ENCODE peak calls at places on chromosomes 4 and X, in eight cellular contexts. E is NCI-H2081; O is naive B cell; M is T follicular helper cell; A is activated CD8-positive, alpha-beta T cell treated with anti-CD3 and anti-CD28 coated beads, Interleukin-2, amount 10 ng/mL, durations not matched to agents 7 days and 5 days; K is C1 segment of cervical spinal cord; Y is GM12891; N is RPMI7951. J is an unnamed sample.
A peak's percentile ranks its signal among the peaks of the same experiment; 100 is the strongest.

GRCh38 chr4:124111922-124112321 is 600.6 kb downstream of the ANKRD50 start:
- DNase-seq in E (peak; percentile 47), O (peak; percentile 15), M (no peak), A (no peak), K (no peak), Y (no peak), N (peak; percentile 79), J (no peak)

GRCh38 chrX:11429543-11430085 is 136.4 kb downstream of the AMELX start:
- DNase-seq in E (no peak), O (no peak), M (no peak), A (no peak), K (no peak), Y (no peak), N (no peak), J (no peak)

GRCh38 chr4:83768146-83768545 is 232.2 kb downstream of the GPAT3 start:
- DNase-seq in E (no peak), O (no peak), M (no peak), A (no peak), K (no peak), Y (no peak), N (no peak), J (no peak)

GRCh38 chr4:165175879-165176278 is 31.5 kb upstream of the KLHL2 start:
- DNase-seq in E (no peak), O (no peak), M (no peak), A (no peak), K (no peak), Y (no peak), N (peak; percentile 42), J (no peak)

GRCh38 chr4:99878604-99879003 is 15.6 kb downstream of the LAMTOR3 start:
- DNase-seq in E (no peak), O (no peak), M (no peak), A (no peak), K (no peak), Y (no peak), N (no peak), J (no peak)

GRCh38 chr4:184476660-184477059 is 2.3 kb upstream of the IRF2 start:
- DNase-seq in E (no peak), O (no peak), M (no peak), A (peak; percentile 52), K (peak; percentile 67), Y (no peak), N (no peak), J (no peak)

GRCh38 chr4:159497961-159498360 is 395.1 kb downstream of the RAPGEF2 start:
- DNase-seq in E (no peak), O (no peak), M (no peak), A (no peak), K (no peak), Y (no peak), N (no peak), J (no peak)

GRCh38 chr4:185143596-185143969 is 517 bp downstream of the SLC25A4 start:
- DNase-seq in E (no peak), O (no peak), M (no peak), A (peak; percentile 19), K (no peak), Y (no peak), N (peak; percentile 54), J (no peak)

GRCh38 chr4:41384992-41385391 is 128.3 kb downstream of the UCHL1 start:
- DNase-seq in E (no peak), O (no peak), M (no peak), A (no peak), K (no peak), Y (no peak), N (no peak), J (no peak)

GRCh38 chr4:60216752-60217151 is 983.4 kb upstream of the ADGRL3 start:
- DNase-seq in E (no peak), O (no peak), M (no peak), A (no peak), K (no peak), Y (no peak), N (no peak), J (no peak)

GRCh38 chr4:158625544-158625943 is 46.1 kb downstream of the C4orf46 start:
- DNase-seq in E (no peak), O (no peak), M (no peak), A (no peak), K (no peak), Y (no peak), N (no peak), J (no peak)

GRCh38 chrX:40158036-40158706 is 60.4 kb upstream of the BCOR start:
- DNase-seq in E (peak; percentile 53), O (no peak), M (no peak), A (no peak), K (no peak), Y (no peak), N (no peak), J (peak; percentile 28)

GRCh38 chr4:189202182-189202868 is 738.3 kb upstream of the FRG1 start:
- DNase-seq in E (peak; percentile 59), O (peak; percentile 1), M (no peak), A (peak; percentile 23), K (no peak), Y (peak; percentile 7), N (peak; percentile 59), J (no peak)

GRCh38 chrX:10016516-10017132 is 49.5 kb downstream of the CLDN34 start:
- DNase-seq in E (no peak), O (no peak), M (no peak), A (no peak), K (no peak), Y (no peak), N (peak; percentile 24), J (no peak)

GRCh38 chr4:92304636-92305035 is 870 bp downstream of the GRID2 start:
- DNase-seq in E (no peak), O (no peak), M (no peak), A (no peak), K (peak; percentile 63), Y (no peak), N (no peak), J (no peak)

GRCh38 chrX:131827935-131828334 is 195.2 kb upstream of the STK26 start:
- DNase-seq in E (peak; percentile 68), O (peak; percentile 50), M (no peak), A (peak; percentile 53), K (peak; percentile 2), Y (no peak), N (peak; percentile 63), J (peak; percentile 24)

GRCh38 chr4:169270810-169271691 is at the start of gene SH3RF1:
- DNase-seq in E (peak; percentile 60), O (peak; percentile 43), M (no peak), A (peak; percentile 41), K (peak; percentile 66), Y (peak; percentile 63), N (peak; percentile 89), J (peak; percentile 28)

J was measured in NCI-H2227 treated with DMSO at 0.1 percent for 48 hours.